ENCODE peak calls at places on chromosomes 3 and 15, in ten cellular contexts. H is iPS DF 6.9, J is fibroblast of lung, C is cardiac muscle cell, L is adrenal gland, S is astrocyte, U is thoracic aorta, P is OCI-LY7, Q is tibial nerve, W is heart right ventricle. M is an unnamed sample.
A peak's percentile ranks its signal among the peaks of the same experiment; 100 is the strongest.

GRCh38 chr3:54950391-54951003 is 22.6 kb upstream of the LRTM1 start:
- DNase-seq in W (no peak), U (no peak), H (no peak), P (no peak), C (no peak), Q (no peak), S (no peak), J (no peak), L (no peak), M (no peak)

GRCh38 chr3:105829879-105830622 is 38.8 kb downstream of the CBLB start:
- DNase-seq in Q (no peak), L (no peak), W (no peak), J (peak; percentile 60), U (no peak), C (peak; percentile 61), S (peak; percentile 53), H (no peak), P (no peak), M (no peak)

GRCh38 chr3:31577232-31577631 is 44.5 kb downstream of the STT3B start:
- DNase-seq in U (no peak), S (no peak), J (no peak), W (no peak), L (no peak), C (no peak), P (no peak), Q (no peak), H (no peak), M (no peak)

GRCh38 chr3:22245122-22245521 is 494.1 kb upstream of the ZNF385D start:
- DNase-seq in Q (peak; percentile 20), J (peak; percentile 89), U (no peak), W (no peak), P (no peak), C (peak; percentile 93), S (peak; percentile 86), H (no peak), L (no peak), M (no peak)

GRCh38 chr3:115072265-115073008 is 74.7 kb downstream of the ZBTB20 start:
- DNase-seq in P (no peak), C (peak; percentile 64), U (no peak), L (no peak), W (no peak), Q (no peak), H (no peak), J (peak; percentile 82), S (peak; percentile 80), M (no peak)

GRCh38 chr15:64149424-64150235 is 1.9 kb upstream of the SNX22 start:
- DNase-seq in H (no peak), W (no peak), S (no peak), L (no peak), Q (no peak), C (peak; percentile 41), P (peak; percentile 60), U (no peak), J (no peak), M (peak; percentile 35)

GRCh38 chr3:179760944-179761343 is 108.1 kb downstream of the USP13 start:
- DNase-seq in S (peak; percentile 61), H (no peak), P (no peak), U (no peak), Q (no peak), W (no peak), J (peak; percentile 67), L (peak; percentile 80), C (peak; percentile 84), M (no peak)

GRCh38 chr3:160697628-160698382 is 20.8 kb downstream of the ARL14 start:
- DNase-seq in H (no peak), U (no peak), W (no peak), C (peak; percentile 59), S (peak; percentile 82), Q (no peak), P (no peak), L (no peak), J (peak; percentile 86), M (no peak)

GRCh38 chr3:190621971-190622370 is 108.1 kb downstream of the IL1RAP start:
- DNase-seq in P (no peak), W (no peak), C (peak; percentile 26), H (no peak), L (no peak), Q (no peak), S (no peak), J (no peak), U (no peak), M (no peak)

GRCh38 chr3:46671541-46672348 is 21.7 kb downstream of the ALS2CL start:
- DNase-seq in S (no peak), H (no peak), W (peak; percentile 8), L (peak; percentile 42), J (no peak), P (no peak), Q (peak; percentile 5), C (no peak), U (no peak), M (no peak)

GRCh38 chr3:88149146-88149515 is 628 bp upstream of the C3orf38 start:
- DNase-seq in C (no peak), U (no peak), L (no peak), W (no peak), S (peak; percentile 11), Q (no peak), H (no peak), P (no peak), J (no peak), M (no peak)

GRCh38 chr3:107938128-107938527 is 152.7 kb downstream of the CD47 start:
- DNase-seq in S (peak; percentile 17), P (peak; percentile 27), Q (no peak), J (peak; percentile 35), U (no peak), H (no peak), W (peak; percentile 13), L (no peak), C (peak; percentile 72), M (peak; percentile 19)

GRCh38 chr3:147713234-147714133 is 304.3 kb downstream of the ZIC1 start:
- DNase-seq in J (peak; percentile 12), L (no peak), S (peak; percentile 12), W (no peak), Q (no peak), H (no peak), U (no peak), C (no peak), P (no peak), M (no peak)

GRCh38 chr15:69067296-69067695 is 52.8 kb downstream of the NOX5 start:
- DNase-seq in J (no peak), H (no peak), L (no peak), P (no peak), W (no peak), S (no peak), C (peak; percentile 4), U (no peak), Q (no peak), M (no peak)

GRCh38 chr3:188830955-188831354 is 340.8 kb upstream of the TPRG1 start:
- DNase-seq in P (peak; percentile 3), C (peak; percentile 28), U (no peak), Q (no peak), W (no peak), S (no peak), L (no peak), J (no peak), H (no peak), M (no peak)

GRCh38 chr3:173977747-173978146 is 580.2 kb downstream of the NLGN1 start:
- DNase-seq in C (no peak), S (peak; percentile 81), J (peak; percentile 83), H (no peak), P (no peak), W (no peak), Q (no peak), L (no peak), U (no peak), M (no peak)

GRCh38 chr15:69271217-69271616 is 27.5 kb upstream of the PAQR5 start:
- DNase-seq in Q (no peak), S (no peak), L (no peak), W (no peak), H (no peak), P (no peak), U (no peak), J (no peak), C (no peak), M (no peak)

GRCh38 chr15:100166313-100166712 is 175.5 kb downstream of the ADAMTS17 start:
- DNase-seq in P (no peak), W (no peak), U (no peak), C (no peak), J (no peak), H (no peak), Q (no peak), L (no peak), S (no peak), M (no peak)
- H3K27ac ChIP-seq in P (no peak overlapping the region), W (no peak overlapping the region), U (no peak overlapping the region), C (no peak overlapping the region), J (no peak overlapping the region), H (no peak overlapping the region), Q (no peak overlapping the region), L (no peak overlapping the region), S (no peak overlapping the region), M (no peak overlapping the region)

DNA sequence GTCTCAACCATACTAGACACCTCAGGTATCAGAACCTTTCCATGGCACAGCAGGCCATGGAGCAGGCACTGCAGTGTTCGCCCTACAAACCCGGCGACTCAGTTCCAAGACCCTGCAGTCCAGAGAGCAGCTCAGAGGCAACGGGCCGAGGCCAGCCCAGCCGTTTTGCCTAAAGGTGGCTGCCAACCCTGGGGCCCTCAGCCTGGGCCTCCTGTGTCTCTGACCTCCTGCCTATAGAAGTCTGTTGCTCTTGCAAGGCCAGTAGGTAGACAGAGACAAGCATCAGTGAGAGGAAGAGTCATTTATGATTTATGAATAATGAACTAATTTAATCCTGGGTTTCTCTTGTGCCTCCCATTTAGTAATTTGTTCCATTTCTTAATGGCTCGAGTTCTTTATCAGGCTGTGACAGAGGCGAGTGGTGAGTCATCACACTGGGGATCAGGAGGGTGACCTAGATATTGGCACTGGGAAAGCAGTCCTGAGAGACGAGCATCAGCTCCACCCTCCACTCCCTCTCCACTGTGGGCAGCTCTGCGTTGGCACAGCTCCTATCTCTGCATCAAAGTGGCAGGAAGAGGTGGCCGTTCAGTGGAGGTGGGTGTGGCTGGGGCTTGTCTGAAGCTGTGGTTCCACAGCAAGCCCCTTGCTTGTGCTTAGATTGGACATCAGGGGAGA is 79.8 kb downstream of the ABHD5 start:
- DNase-seq in L (peak; percentile 98), W (peak; percentile 65), S (peak; percentile 37), J (peak; percentile 52), H (no peak), C (peak; percentile 41), P (no peak), Q (peak; percentile 38), U (peak; percentile 52), M (peak; percentile 18)
- H3K27ac ChIP-seq in L (peak overlapping the region; percentile 86), W (peak overlapping the region; percentile 94), S (no peak overlapping the region), J (no peak overlapping the region), H (no peak overlapping the region), C (no peak overlapping the region), P (no peak overlapping the region), Q (peak overlapping the region; percentile 83), U (peak overlapping the region; percentile 88), M (no peak overlapping the region)

GRCh38 chr15:29141908-29142747 is 127.5 kb downstream of the NSMCE3 start:
- DNase-seq in U (no peak), L (peak; percentile 18), S (no peak), Q (peak; percentile 8), H (no peak), P (no peak), J (peak; percentile 35), C (no peak), W (no peak), M (no peak)
- H3K27ac ChIP-seq in U (no peak overlapping the region), L (no peak overlapping the region), S (no peak overlapping the region), Q (no peak overlapping the region), H (no peak overlapping the region), P (no peak overlapping the region), J (no peak overlapping the region), C (no peak overlapping the region), W (no peak overlapping the region), M (no peak overlapping the region)

DNA sequence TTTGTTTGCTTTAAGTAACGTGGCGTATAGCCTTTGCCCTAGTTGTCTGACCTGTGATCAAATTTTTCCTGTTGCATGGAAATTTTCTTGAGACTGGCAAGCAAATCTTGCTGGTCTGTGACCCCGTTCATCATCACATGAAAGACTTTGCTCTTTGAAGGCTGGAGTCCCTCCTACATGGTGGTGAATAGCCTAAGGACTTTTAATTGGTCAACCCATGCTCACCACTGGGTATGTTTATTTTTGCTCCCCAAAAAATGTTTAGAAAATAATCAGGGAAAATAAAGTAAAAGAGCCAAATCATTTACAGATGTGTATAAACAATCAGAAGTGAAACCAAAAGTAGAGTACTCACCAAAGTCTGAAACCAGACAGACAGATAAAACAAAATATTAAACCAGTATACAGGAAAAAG is 1075.3 kb upstream of the ALCAM start:
- DNase-seq in U (no peak), W (no peak), J (peak; percentile 3), L (no peak), P (peak; percentile 15), S (no peak), Q (no peak), H (no peak), C (no peak), M (peak; percentile 19)
- H3K27ac ChIP-seq in U (no peak overlapping the region), W (no peak overlapping the region), J (no peak overlapping the region), L (no peak overlapping the region), P (no peak overlapping the region), S (no peak overlapping the region), Q (peak overlapping the region; percentile 51), H (no peak overlapping the region), C (peak overlapping the region; percentile 42), M (peak overlapping the region; percentile 71)

M was measured in DND-41.